ENCODE peak calls at places on chromosome 11, in ten cellular contexts. One of them, this sample, is unnamed. For H3K27me3, the result is how much of the 10 kb centered on the place peaks cover.

GRCh38 chr11:16933756-16934603 is 80.2 kb downstream of the PLEKHA7 start:
- DNase-seq in adrenal gland: peak
- DNase-seq in lung: no peak
- DNase-seq in RWPE2: no peak
- DNase-seq in left ventricle myocardium inferior: no peak
- DNase-seq in heart left ventricle: peak
- DNase-seq in mammary epithelial cell: no peak
- DNase-seq in IMR-90: no peak
- DNase-seq in body of pancreas: peak
- DNase-seq in CD8-positive, alpha-beta T cell: no peak
- DNase-seq in this sample: no peak

GRCh38 chr11:8099291-8099899 is 18.4 kb downstream of the TUB start:
- DNase-seq in adrenal gland: peak
- DNase-seq in lung: peak
- DNase-seq in RWPE2: no peak
- DNase-seq in left ventricle myocardium inferior: peak
- DNase-seq in heart left ventricle: peak
- DNase-seq in mammary epithelial cell: peak
- DNase-seq in IMR-90: peak
- DNase-seq in body of pancreas: peak
- DNase-seq in CD8-positive, alpha-beta T cell: peak
- DNase-seq in this sample: no peak

GRCh38 chr11:129573161-129573560 is 197.5 kb downstream of the BARX2 start:
- DNase-seq in adrenal gland: no peak
- DNase-seq in lung: peak
- DNase-seq in RWPE2: no peak
- DNase-seq in left ventricle myocardium inferior: no peak
- DNase-seq in heart left ventricle: no peak
- DNase-seq in mammary epithelial cell: no peak
- DNase-seq in IMR-90: no peak
- DNase-seq in body of pancreas: no peak
- DNase-seq in CD8-positive, alpha-beta T cell: no peak
- DNase-seq in this sample: no peak

GRCh38 chr11:67582026-67582425 is 1.6 kb upstream of the GSTP1 start:
- DNase-seq in adrenal gland: no peak
- DNase-seq in lung: no peak
- DNase-seq in RWPE2: no peak
- DNase-seq in left ventricle myocardium inferior: no peak
- DNase-seq in heart left ventricle: no peak
- DNase-seq in mammary epithelial cell: no peak
- DNase-seq in IMR-90: no peak
- DNase-seq in body of pancreas: no peak
- DNase-seq in CD8-positive, alpha-beta T cell: no peak
- DNase-seq in this sample: no peak

GRCh38 chr11:66119348-66120133 is 49.5 kb downstream of the PACS1 start:
- DNase-seq in adrenal gland: peak
- DNase-seq in lung: no peak
- DNase-seq in RWPE2: no peak
- DNase-seq in left ventricle myocardium inferior: no peak
- DNase-seq in heart left ventricle: no peak
- DNase-seq in mammary epithelial cell: peak
- DNase-seq in IMR-90: peak
- DNase-seq in body of pancreas: peak
- DNase-seq in CD8-positive, alpha-beta T cell: no peak
- DNase-seq in this sample: no peak

GRCh38 chr11:47564933-47565339 is 463 bp upstream of the PTPMT1 start:
- DNase-seq in adrenal gland: no peak
- DNase-seq in lung: no peak
- DNase-seq in RWPE2: no peak
- DNase-seq in left ventricle myocardium inferior: no peak
- DNase-seq in heart left ventricle: no peak
- DNase-seq in mammary epithelial cell: no peak
- DNase-seq in IMR-90: no peak
- DNase-seq in body of pancreas: no peak
- DNase-seq in CD8-positive, alpha-beta T cell: no peak
- DNase-seq in this sample: no peak

GRCh38 chr11:78251083-78251699 is 62.5 kb downstream of the USP35 start:
- DNase-seq in adrenal gland: peak
- DNase-seq in lung: no peak
- DNase-seq in RWPE2: no peak
- DNase-seq in left ventricle myocardium inferior: no peak
- DNase-seq in heart left ventricle: no peak
- DNase-seq in mammary epithelial cell: no peak
- DNase-seq in IMR-90: peak
- DNase-seq in body of pancreas: no peak
- DNase-seq in CD8-positive, alpha-beta T cell: no peak
- DNase-seq in this sample: no peak

GRCh38 chr11:68927280-68928107 is 23.8 kb downstream of the IGHMBP2 start:
- DNase-seq in adrenal gland: peak
- DNase-seq in lung: no peak
- DNase-seq in RWPE2: peak
- DNase-seq in left ventricle myocardium inferior: no peak
- DNase-seq in heart left ventricle: peak
- DNase-seq in mammary epithelial cell: no peak
- DNase-seq in IMR-90: peak
- DNase-seq in body of pancreas: peak
- DNase-seq in CD8-positive, alpha-beta T cell: no peak
- DNase-seq in this sample: no peak

GRCh38 chr11:116312560-116313340 is 460.0 kb downstream of the BUD13 start:
- DNase-seq in adrenal gland: peak
- DNase-seq in lung: peak
- DNase-seq in RWPE2: peak
- DNase-seq in left ventricle myocardium inferior: peak
- DNase-seq in heart left ventricle: peak
- DNase-seq in mammary epithelial cell: peak
- DNase-seq in IMR-90: no peak
- DNase-seq in body of pancreas: peak
- DNase-seq in CD8-positive, alpha-beta T cell: no peak
- DNase-seq in this sample: no peak

GRCh38 chr11:67303132-67303988 is at the start of gene SSH3:
- DNase-seq in adrenal gland: peak
- DNase-seq in lung: peak
- DNase-seq in RWPE2: peak
- DNase-seq in left ventricle myocardium inferior: peak
- DNase-seq in heart left ventricle: peak
- DNase-seq in mammary epithelial cell: peak
- DNase-seq in IMR-90: peak
- DNase-seq in body of pancreas: peak
- DNase-seq in CD8-positive, alpha-beta T cell: peak
- DNase-seq in this sample: no peak

GRCh38 chr11:43250309-43250708 is 61.5 kb upstream of the API5 start:
- DNase-seq in adrenal gland: no peak
- DNase-seq in lung: no peak
- DNase-seq in RWPE2: no peak
- DNase-seq in left ventricle myocardium inferior: no peak
- DNase-seq in heart left ventricle: no peak
- DNase-seq in mammary epithelial cell: no peak
- DNase-seq in IMR-90: no peak
- DNase-seq in body of pancreas: no peak
- DNase-seq in CD8-positive, alpha-beta T cell: no peak
- DNase-seq in this sample: no peak

GRCh38 chr11:123406441-123407123 is 23.5 kb upstream of the GRAMD1B start:
- DNase-seq in adrenal gland: no peak
- DNase-seq in lung: no peak
- DNase-seq in RWPE2: no peak
- DNase-seq in left ventricle myocardium inferior: no peak
- DNase-seq in heart left ventricle: no peak
- DNase-seq in mammary epithelial cell: no peak
- DNase-seq in IMR-90: no peak
- DNase-seq in body of pancreas: no peak
- DNase-seq in CD8-positive, alpha-beta T cell: no peak
- DNase-seq in this sample: no peak
- TF ChIP-seq CTCF in adrenal gland: no peak
- TF ChIP-seq CTCF in lung: no peak
- TF ChIP-seq CTCF in RWPE2: no peak
- TF ChIP-seq CTCF in left ventricle myocardium inferior: no peak
- TF ChIP-seq CTCF in heart left ventricle: no peak
- TF ChIP-seq CTCF in mammary epithelial cell: no peak
- TF ChIP-seq CTCF in IMR-90: no peak
- TF ChIP-seq CTCF in body of pancreas: no peak
- TF ChIP-seq CTCF in CD8-positive, alpha-beta T cell: no peak
- TF ChIP-seq CTCF in this sample: no peak

DNA sequence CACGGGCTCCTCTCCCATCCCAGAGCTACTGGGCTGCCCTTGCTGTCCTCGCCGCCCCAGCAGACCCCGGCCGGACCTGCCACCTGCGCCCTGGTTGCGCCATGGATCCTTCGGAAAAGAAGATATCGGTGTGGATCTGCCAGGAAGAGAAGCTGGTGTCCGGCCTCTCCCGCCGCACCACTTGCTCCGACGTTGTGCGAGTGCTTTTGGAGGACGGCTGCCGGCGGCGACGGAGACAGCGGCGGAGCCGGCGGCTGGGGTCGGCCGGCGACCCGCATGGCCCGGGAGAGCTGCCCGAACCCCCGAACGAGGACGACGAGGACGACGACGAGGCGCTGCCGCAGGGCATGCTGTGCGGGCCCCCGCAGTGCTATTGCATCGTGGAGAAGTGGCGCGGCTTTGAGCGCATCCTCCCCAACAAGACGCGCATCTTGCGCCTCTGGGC is 382 bp downstream of the RASSF10 start:
- DNase-seq in adrenal gland: no peak
- DNase-seq in lung: no peak
- DNase-seq in RWPE2: no peak
- DNase-seq in left ventricle myocardium inferior: no peak
- DNase-seq in heart left ventricle: no peak
- DNase-seq in mammary epithelial cell: no peak
- DNase-seq in IMR-90: no peak
- DNase-seq in body of pancreas: no peak
- DNase-seq in CD8-positive, alpha-beta T cell: no peak
- DNase-seq in this sample: no peak
- H3K4me3 ChIP-seq in adrenal gland: peak
- H3K4me3 ChIP-seq in lung: no peak
- H3K4me3 ChIP-seq in RWPE2: peak
- H3K4me3 ChIP-seq in left ventricle myocardium inferior: peak
- H3K4me3 ChIP-seq in heart left ventricle: peak
- H3K4me3 ChIP-seq in mammary epithelial cell: peak
- H3K4me3 ChIP-seq in IMR-90: no peak
- H3K4me3 ChIP-seq in body of pancreas: no peak
- H3K4me3 ChIP-seq in CD8-positive, alpha-beta T cell: no peak
- H3K4me3 ChIP-seq in this sample: no peak

DNA sequence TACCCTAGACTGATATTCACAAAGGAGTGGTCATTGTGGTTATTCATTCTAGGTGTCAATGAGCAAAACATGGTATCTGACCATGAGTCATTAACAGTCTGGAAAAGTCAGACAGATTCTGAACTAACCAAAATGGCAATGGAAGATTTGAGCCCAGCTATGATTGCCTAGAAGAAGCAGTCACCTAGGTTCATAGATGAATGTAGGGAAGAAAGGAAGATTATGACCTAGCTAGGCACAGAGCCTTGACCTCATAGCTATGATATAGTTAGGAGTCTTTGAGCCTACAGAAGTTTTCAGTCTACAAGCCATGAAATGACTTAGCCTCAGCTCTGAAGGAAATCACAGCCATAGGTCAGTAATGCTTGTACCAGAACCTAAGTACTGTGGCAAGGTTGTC is 351 bp downstream of the OR56A4 start:
- DNase-seq in adrenal gland: no peak
- DNase-seq in lung: no peak
- DNase-seq in RWPE2: no peak
- DNase-seq in left ventricle myocardium inferior: no peak
- DNase-seq in heart left ventricle: no peak
- DNase-seq in mammary epithelial cell: peak
- DNase-seq in IMR-90: no peak
- DNase-seq in body of pancreas: no peak
- DNase-seq in CD8-positive, alpha-beta T cell: no peak
- DNase-seq in this sample: no peak
- H3K27me3 ChIP-seq in adrenal gland: under half
- H3K27me3 ChIP-seq in lung: under half
- H3K27me3 ChIP-seq in RWPE2: under half
- H3K27me3 ChIP-seq in left ventricle myocardium inferior: under half
- H3K27me3 ChIP-seq in heart left ventricle: under half
- H3K27me3 ChIP-seq in mammary epithelial cell: under half
- H3K27me3 ChIP-seq in IMR-90: under half
- H3K27me3 ChIP-seq in body of pancreas: under half
- H3K27me3 ChIP-seq in CD8-positive, alpha-beta T cell: under half
- H3K27me3 ChIP-seq in this sample: under half

DNA sequence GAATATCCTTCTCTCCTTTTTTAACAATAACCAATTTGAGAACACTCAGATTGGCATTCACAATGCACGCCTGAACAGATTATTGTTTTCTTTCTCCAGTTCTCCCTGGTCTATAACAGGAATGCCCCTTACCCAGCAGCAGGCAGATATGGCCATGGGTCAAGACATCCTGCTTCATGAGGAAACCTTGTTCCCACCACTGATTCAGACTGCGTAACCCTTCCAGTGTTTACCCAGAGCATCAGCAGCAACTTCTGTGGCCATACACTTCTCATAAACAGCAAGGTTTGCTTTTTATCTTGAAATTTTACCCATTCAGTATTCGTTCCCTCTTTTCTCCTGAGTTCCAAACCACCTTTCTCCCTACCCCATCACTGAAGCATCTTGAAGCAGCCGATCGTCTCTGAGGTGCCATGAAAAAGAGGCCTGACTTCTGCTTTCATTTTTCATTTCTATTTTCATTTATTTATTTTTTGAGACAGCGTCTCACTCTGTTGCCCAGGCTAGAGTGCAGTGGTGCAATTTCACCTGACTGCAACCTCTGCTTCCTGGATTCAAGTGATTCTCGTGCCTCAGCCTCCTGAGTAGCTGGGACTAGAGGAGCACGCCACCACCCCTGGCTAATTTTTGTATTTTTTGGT is 9.6 kb downstream of the PTS start:
- DNase-seq in adrenal gland: no peak
- DNase-seq in lung: no peak
- DNase-seq in RWPE2: no peak
- DNase-seq in left ventricle myocardium inferior: no peak
- DNase-seq in heart left ventricle: no peak
- DNase-seq in mammary epithelial cell: no peak
- DNase-seq in IMR-90: no peak
- DNase-seq in body of pancreas: no peak
- DNase-seq in CD8-positive, alpha-beta T cell: no peak
- DNase-seq in this sample: no peak
- TF ChIP-seq CTCF in adrenal gland: no peak
- TF ChIP-seq CTCF in lung: no peak
- TF ChIP-seq CTCF in RWPE2: no peak
- TF ChIP-seq CTCF in left ventricle myocardium inferior: no peak
- TF ChIP-seq CTCF in heart left ventricle: no peak
- TF ChIP-seq CTCF in mammary epithelial cell: no peak
- TF ChIP-seq CTCF in IMR-90: no peak
- TF ChIP-seq CTCF in body of pancreas: no peak
- TF ChIP-seq CTCF in CD8-positive, alpha-beta T cell: no peak
- TF ChIP-seq CTCF in this sample: no peak

GRCh38 chr11:96306933-96307747 is 35.9 kb downstream of the MAML2 start:
- DNase-seq in adrenal gland: peak
- DNase-seq in lung: peak
- DNase-seq in RWPE2: peak
- DNase-seq in left ventricle myocardium inferior: peak
- DNase-seq in heart left ventricle: peak
- DNase-seq in mammary epithelial cell: peak
- DNase-seq in IMR-90: peak
- DNase-seq in body of pancreas: peak
- DNase-seq in CD8-positive, alpha-beta T cell: no peak
- DNase-seq in this sample: no peak
- H3K4me3 ChIP-seq in adrenal gland: peak
- H3K4me3 ChIP-seq in lung: no peak
- H3K4me3 ChIP-seq in RWPE2: no peak
- H3K4me3 ChIP-seq in left ventricle myocardium inferior: peak
- H3K4me3 ChIP-seq in heart left ventricle: no peak
- H3K4me3 ChIP-seq in mammary epithelial cell: peak
- H3K4me3 ChIP-seq in IMR-90: peak
- H3K4me3 ChIP-seq in body of pancreas: no peak
- H3K4me3 ChIP-seq in CD8-positive, alpha-beta T cell: peak
- H3K4me3 ChIP-seq in this sample: no peak